ENCODE peak calls at places on chromosomes 2 and 18, in eight cellular contexts. One of them, this sample, is unnamed.
A peak's percentile ranks its signal among the peaks of the same experiment; 100 is the strongest.

GRCh38 chr2:24597181-24597870 is 106.3 kb downstream of the NCOA1 start:
- DNase-seq in GM13977: no peak
- DNase-seq in ovary: no peak
- DNase-seq in activated CD4-positive, alpha-beta T cell treated with anti-CD3 and anti-CD28 coated beads, Interleukin-2, amount 50 U/mL, for 48 hours: no peak
- DNase-seq in HT1080: no peak
- DNase-seq in activated T-helper 1 cell treated with anti-CD3 and anti-CD28 coated beads, Interleukin-2, amount 50 U/mL, for 16 hours: no peak
- DNase-seq in NCI-H1436: no peak
- DNase-seq in skeletal muscle cell: no peak
- DNase-seq in this sample: no peak

GRCh38 chr2:104702451-104702850 is 151.5 kb upstream of the POU3F3 start:
- DNase-seq in GM13977: no peak
- DNase-seq in skeletal muscle cell: no peak
- DNase-seq in activated CD4-positive, alpha-beta T cell treated with anti-CD3 and anti-CD28 coated beads, Interleukin-2, amount 50 U/mL, for 48 hours: no peak
- DNase-seq in NCI-H1436: no peak
- DNase-seq in ovary: no peak
- DNase-seq in activated T-helper 1 cell treated with anti-CD3 and anti-CD28 coated beads, Interleukin-2, amount 50 U/mL, for 16 hours: no peak
- DNase-seq in HT1080: no peak
- DNase-seq in this sample: no peak

GRCh38 chr2:237309011-237309410 is 105.0 kb downstream of the COL6A3 start:
- DNase-seq in ovary: no peak
- DNase-seq in activated T-helper 1 cell treated with anti-CD3 and anti-CD28 coated beads, Interleukin-2, amount 50 U/mL, for 16 hours: no peak
- DNase-seq in activated CD4-positive, alpha-beta T cell treated with anti-CD3 and anti-CD28 coated beads, Interleukin-2, amount 50 U/mL, for 48 hours: no peak
- DNase-seq in NCI-H1436: no peak
- DNase-seq in skeletal muscle cell: no peak
- DNase-seq in HT1080: no peak
- DNase-seq in GM13977: no peak
- DNase-seq in this sample: no peak

GRCh38 chr2:32553829-32554432 is 73.9 kb upstream of the TTC27 start:
- DNase-seq in ovary: no peak
- DNase-seq in HT1080: peak; percentile 14
- DNase-seq in activated CD4-positive, alpha-beta T cell treated with anti-CD3 and anti-CD28 coated beads, Interleukin-2, amount 50 U/mL, for 48 hours: no peak
- DNase-seq in GM13977: peak; percentile 61
- DNase-seq in activated T-helper 1 cell treated with anti-CD3 and anti-CD28 coated beads, Interleukin-2, amount 50 U/mL, for 16 hours: no peak
- DNase-seq in NCI-H1436: no peak
- DNase-seq in skeletal muscle cell: no peak
- DNase-seq in this sample: peak; percentile 13

GRCh38 chr18:26453370-26454030 is 94.9 kb downstream of the KCTD1 start:
- DNase-seq in activated T-helper 1 cell treated with anti-CD3 and anti-CD28 coated beads, Interleukin-2, amount 50 U/mL, for 16 hours: no peak
- DNase-seq in skeletal muscle cell: no peak
- DNase-seq in HT1080: no peak
- DNase-seq in NCI-H1436: no peak
- DNase-seq in ovary: no peak
- DNase-seq in activated CD4-positive, alpha-beta T cell treated with anti-CD3 and anti-CD28 coated beads, Interleukin-2, amount 50 U/mL, for 48 hours: no peak
- DNase-seq in GM13977: no peak
- DNase-seq in this sample: peak; percentile 50

GRCh38 chr2:207683879-207684627 is 27.4 kb upstream of the CCNYL1 start:
- DNase-seq in ovary: no peak
- DNase-seq in NCI-H1436: no peak
- DNase-seq in HT1080: peak; percentile 73
- DNase-seq in GM13977: no peak
- DNase-seq in skeletal muscle cell: peak; percentile 64
- DNase-seq in activated CD4-positive, alpha-beta T cell treated with anti-CD3 and anti-CD28 coated beads, Interleukin-2, amount 50 U/mL, for 48 hours: no peak
- DNase-seq in activated T-helper 1 cell treated with anti-CD3 and anti-CD28 coated beads, Interleukin-2, amount 50 U/mL, for 16 hours: no peak
- DNase-seq in this sample: no peak

GRCh38 chr18:72419914-72420313 is 124.2 kb downstream of the CBLN2 start:
- DNase-seq in skeletal muscle cell: no peak
- DNase-seq in activated T-helper 1 cell treated with anti-CD3 and anti-CD28 coated beads, Interleukin-2, amount 50 U/mL, for 16 hours: no peak
- DNase-seq in ovary: no peak
- DNase-seq in HT1080: peak; percentile 51
- DNase-seq in GM13977: no peak
- DNase-seq in activated CD4-positive, alpha-beta T cell treated with anti-CD3 and anti-CD28 coated beads, Interleukin-2, amount 50 U/mL, for 48 hours: no peak
- DNase-seq in NCI-H1436: no peak
- DNase-seq in this sample: no peak

GRCh38 chr2:156455366-156455975 is 19.3 kb downstream of the GPD2 start:
- DNase-seq in skeletal muscle cell: peak; percentile 43
- DNase-seq in HT1080: peak; percentile 61
- DNase-seq in activated T-helper 1 cell treated with anti-CD3 and anti-CD28 coated beads, Interleukin-2, amount 50 U/mL, for 16 hours: no peak
- DNase-seq in ovary: no peak
- DNase-seq in activated CD4-positive, alpha-beta T cell treated with anti-CD3 and anti-CD28 coated beads, Interleukin-2, amount 50 U/mL, for 48 hours: no peak
- DNase-seq in NCI-H1436: no peak
- DNase-seq in GM13977: no peak
- DNase-seq in this sample: no peak

GRCh38 chr2:62569907-62570793 is 64.2 kb upstream of the TMEM17 start:
- DNase-seq in ovary: peak; percentile 22
- DNase-seq in HT1080: no peak
- DNase-seq in activated T-helper 1 cell treated with anti-CD3 and anti-CD28 coated beads, Interleukin-2, amount 50 U/mL, for 16 hours: no peak
- DNase-seq in activated CD4-positive, alpha-beta T cell treated with anti-CD3 and anti-CD28 coated beads, Interleukin-2, amount 50 U/mL, for 48 hours: no peak
- DNase-seq in NCI-H1436: no peak
- DNase-seq in GM13977: no peak
- DNase-seq in skeletal muscle cell: no peak
- DNase-seq in this sample: no peak

GRCh38 chr2:42098571-42099430 is 51.0 kb downstream of the PKDCC start:
- DNase-seq in activated T-helper 1 cell treated with anti-CD3 and anti-CD28 coated beads, Interleukin-2, amount 50 U/mL, for 16 hours: no peak
- DNase-seq in activated CD4-positive, alpha-beta T cell treated with anti-CD3 and anti-CD28 coated beads, Interleukin-2, amount 50 U/mL, for 48 hours: no peak
- DNase-seq in HT1080: no peak
- DNase-seq in NCI-H1436: no peak
- DNase-seq in skeletal muscle cell: no peak
- DNase-seq in ovary: no peak
- DNase-seq in GM13977: no peak
- DNase-seq in this sample: no peak

GRCh38 chr2:151063271-151063670 is 198.4 kb downstream of the RBM43 start:
- DNase-seq in ovary: no peak
- DNase-seq in NCI-H1436: peak; percentile 87
- DNase-seq in activated CD4-positive, alpha-beta T cell treated with anti-CD3 and anti-CD28 coated beads, Interleukin-2, amount 50 U/mL, for 48 hours: no peak
- DNase-seq in GM13977: no peak
- DNase-seq in skeletal muscle cell: no peak
- DNase-seq in activated T-helper 1 cell treated with anti-CD3 and anti-CD28 coated beads, Interleukin-2, amount 50 U/mL, for 16 hours: no peak
- DNase-seq in HT1080: peak; percentile 22
- DNase-seq in this sample: peak; percentile 86

GRCh38 chr2:9095690-9096089 is 92.2 kb upstream of the MBOAT2 start:
- DNase-seq in ovary: peak; percentile 66
- DNase-seq in HT1080: no peak
- DNase-seq in skeletal muscle cell: no peak
- DNase-seq in activated CD4-positive, alpha-beta T cell treated with anti-CD3 and anti-CD28 coated beads, Interleukin-2, amount 50 U/mL, for 48 hours: no peak
- DNase-seq in GM13977: peak; percentile 12
- DNase-seq in activated T-helper 1 cell treated with anti-CD3 and anti-CD28 coated beads, Interleukin-2, amount 50 U/mL, for 16 hours: no peak
- DNase-seq in NCI-H1436: no peak
- DNase-seq in this sample: peak; percentile 65

GRCh38 chr2:173300458-173300857 is 54.2 kb upstream of the CDCA7 start:
- DNase-seq in activated T-helper 1 cell treated with anti-CD3 and anti-CD28 coated beads, Interleukin-2, amount 50 U/mL, for 16 hours: no peak
- DNase-seq in skeletal muscle cell: no peak
- DNase-seq in NCI-H1436: no peak
- DNase-seq in ovary: no peak
- DNase-seq in activated CD4-positive, alpha-beta T cell treated with anti-CD3 and anti-CD28 coated beads, Interleukin-2, amount 50 U/mL, for 48 hours: no peak
- DNase-seq in HT1080: no peak
- DNase-seq in GM13977: no peak
- DNase-seq in this sample: no peak

GRCh38 chr18:31042068-31042390 is 513 bp downstream of the DSC3 start:
- DNase-seq in ovary: no peak
- DNase-seq in GM13977: no peak
- DNase-seq in activated T-helper 1 cell treated with anti-CD3 and anti-CD28 coated beads, Interleukin-2, amount 50 U/mL, for 16 hours: no peak
- DNase-seq in HT1080: no peak
- DNase-seq in NCI-H1436: no peak
- DNase-seq in activated CD4-positive, alpha-beta T cell treated with anti-CD3 and anti-CD28 coated beads, Interleukin-2, amount 50 U/mL, for 48 hours: no peak
- DNase-seq in skeletal muscle cell: no peak
- DNase-seq in this sample: no peak

GRCh38 chr2:233476083-233476410 is 90.5 kb downstream of the USP40 start:
- DNase-seq in ovary: no peak
- DNase-seq in NCI-H1436: no peak
- DNase-seq in GM13977: no peak
- DNase-seq in skeletal muscle cell: no peak
- DNase-seq in activated CD4-positive, alpha-beta T cell treated with anti-CD3 and anti-CD28 coated beads, Interleukin-2, amount 50 U/mL, for 48 hours: no peak
- DNase-seq in HT1080: no peak
- DNase-seq in activated T-helper 1 cell treated with anti-CD3 and anti-CD28 coated beads, Interleukin-2, amount 50 U/mL, for 16 hours: no peak
- DNase-seq in this sample: no peak

GRCh38 chr2:44168684-44169154 is at the start of gene PPM1B:
- DNase-seq in activated CD4-positive, alpha-beta T cell treated with anti-CD3 and anti-CD28 coated beads, Interleukin-2, amount 50 U/mL, for 48 hours: peak; percentile 100
- DNase-seq in activated T-helper 1 cell treated with anti-CD3 and anti-CD28 coated beads, Interleukin-2, amount 50 U/mL, for 16 hours: peak; percentile 99
- DNase-seq in ovary: peak; percentile 99
- DNase-seq in HT1080: no peak
- DNase-seq in NCI-H1436: no peak
- DNase-seq in GM13977: no peak
- DNase-seq in skeletal muscle cell: no peak
- DNase-seq in this sample: no peak

GRCh38 chr18:48446582-48447225 is 37.5 kb upstream of the ZBTB7C start:
- DNase-seq in skeletal muscle cell: no peak
- DNase-seq in NCI-H1436: peak; percentile 61
- DNase-seq in HT1080: peak; percentile 72
- DNase-seq in activated T-helper 1 cell treated with anti-CD3 and anti-CD28 coated beads, Interleukin-2, amount 50 U/mL, for 16 hours: peak; percentile 44
- DNase-seq in activated CD4-positive, alpha-beta T cell treated with anti-CD3 and anti-CD28 coated beads, Interleukin-2, amount 50 U/mL, for 48 hours: peak; percentile 77
- DNase-seq in ovary: peak; percentile 88
- DNase-seq in GM13977: peak; percentile 70
- DNase-seq in this sample: peak; percentile 58

GRCh38 chr2:205822578-205822977 is 140.3 kb downstream of the NRP2 start:
- DNase-seq in NCI-H1436: no peak
- DNase-seq in GM13977: no peak
- DNase-seq in activated CD4-positive, alpha-beta T cell treated with anti-CD3 and anti-CD28 coated beads, Interleukin-2, amount 50 U/mL, for 48 hours: no peak
- DNase-seq in activated T-helper 1 cell treated with anti-CD3 and anti-CD28 coated beads, Interleukin-2, amount 50 U/mL, for 16 hours: no peak
- DNase-seq in ovary: no peak
- DNase-seq in skeletal muscle cell: peak; percentile 20
- DNase-seq in HT1080: peak; percentile 70
- DNase-seq in this sample: no peak

GRCh38 chr2:235811446-235812184 is 317.8 kb downstream of the AGAP1 start:
- DNase-seq in NCI-H1436: no peak
- DNase-seq in ovary: no peak
- DNase-seq in skeletal muscle cell: no peak
- DNase-seq in activated CD4-positive, alpha-beta T cell treated with anti-CD3 and anti-CD28 coated beads, Interleukin-2, amount 50 U/mL, for 48 hours: no peak
- DNase-seq in GM13977: no peak
- DNase-seq in HT1080: no peak
- DNase-seq in activated T-helper 1 cell treated with anti-CD3 and anti-CD28 coated beads, Interleukin-2, amount 50 U/mL, for 16 hours: no peak
- DNase-seq in this sample: no peak

GRCh38 chr2:2787301-2787907 is 456.3 kb upstream of the MYT1L start:
- DNase-seq in NCI-H1436: no peak
- DNase-seq in activated T-helper 1 cell treated with anti-CD3 and anti-CD28 coated beads, Interleukin-2, amount 50 U/mL, for 16 hours: no peak
- DNase-seq in HT1080: no peak
- DNase-seq in activated CD4-positive, alpha-beta T cell treated with anti-CD3 and anti-CD28 coated beads, Interleukin-2, amount 50 U/mL, for 48 hours: no peak
- DNase-seq in skeletal muscle cell: no peak
- DNase-seq in GM13977: no peak
- DNase-seq in ovary: no peak
- DNase-seq in this sample: no peak

GRCh38 chr2:77018219-77018618 is 504.0 kb downstream of the LRRTM4 start:
- DNase-seq in activated T-helper 1 cell treated with anti-CD3 and anti-CD28 coated beads, Interleukin-2, amount 50 U/mL, for 16 hours: no peak
- DNase-seq in activated CD4-positive, alpha-beta T cell treated with anti-CD3 and anti-CD28 coated beads, Interleukin-2, amount 50 U/mL, for 48 hours: no peak
- DNase-seq in ovary: no peak
- DNase-seq in NCI-H1436: no peak
- DNase-seq in HT1080: no peak
- DNase-seq in skeletal muscle cell: no peak
- DNase-seq in GM13977: no peak
- DNase-seq in this sample: no peak

GRCh38 chr2:143161982-143162837 is 33.0 kb downstream of the ARHGAP15 start:
- DNase-seq in activated CD4-positive, alpha-beta T cell treated with anti-CD3 and anti-CD28 coated beads, Interleukin-2, amount 50 U/mL, for 48 hours: peak; percentile 51
- DNase-seq in GM13977: no peak
- DNase-seq in ovary: peak; percentile 30
- DNase-seq in HT1080: peak; percentile 52
- DNase-seq in activated T-helper 1 cell treated with anti-CD3 and anti-CD28 coated beads, Interleukin-2, amount 50 U/mL, for 16 hours: peak; percentile 37
- DNase-seq in skeletal muscle cell: peak; percentile 33
- DNase-seq in NCI-H1436: peak; percentile 54
- DNase-seq in this sample: peak; percentile 86

GRCh38 chr18:22228930-22229329 is 59.5 kb downstream of the GATA6 start:
- DNase-seq in NCI-H1436: no peak
- DNase-seq in ovary: no peak
- DNase-seq in activated CD4-positive, alpha-beta T cell treated with anti-CD3 and anti-CD28 coated beads, Interleukin-2, amount 50 U/mL, for 48 hours: no peak
- DNase-seq in skeletal muscle cell: no peak
- DNase-seq in activated T-helper 1 cell treated with anti-CD3 and anti-CD28 coated beads, Interleukin-2, amount 50 U/mL, for 16 hours: no peak
- DNase-seq in GM13977: no peak
- DNase-seq in HT1080: peak; percentile 31
- DNase-seq in this sample: no peak

GRCh38 chr2:211664321-211664720 is 874.3 kb downstream of the ERBB4 start:
- DNase-seq in HT1080: no peak
- DNase-seq in GM13977: no peak
- DNase-seq in NCI-H1436: no peak
- DNase-seq in ovary: no peak
- DNase-seq in activated CD4-positive, alpha-beta T cell treated with anti-CD3 and anti-CD28 coated beads, Interleukin-2, amount 50 U/mL, for 48 hours: no peak
- DNase-seq in skeletal muscle cell: no peak
- DNase-seq in activated T-helper 1 cell treated with anti-CD3 and anti-CD28 coated beads, Interleukin-2, amount 50 U/mL, for 16 hours: no peak
- DNase-seq in this sample: no peak

GRCh38 chr2:149084924-149085795 is 46.7 kb downstream of the LYPD6B start:
- DNase-seq in activated CD4-positive, alpha-beta T cell treated with anti-CD3 and anti-CD28 coated beads, Interleukin-2, amount 50 U/mL, for 48 hours: no peak
- DNase-seq in HT1080: no peak
- DNase-seq in skeletal muscle cell: no peak
- DNase-seq in activated T-helper 1 cell treated with anti-CD3 and anti-CD28 coated beads, Interleukin-2, amount 50 U/mL, for 16 hours: no peak
- DNase-seq in ovary: no peak
- DNase-seq in NCI-H1436: no peak
- DNase-seq in GM13977: no peak
- DNase-seq in this sample: no peak

GRCh38 chr2:189613650-189614420 is 33.2 kb upstream of the SLC40A1 start:
- DNase-seq in HT1080: no peak
- DNase-seq in GM13977: no peak
- DNase-seq in skeletal muscle cell: no peak
- DNase-seq in activated T-helper 1 cell treated with anti-CD3 and anti-CD28 coated beads, Interleukin-2, amount 50 U/mL, for 16 hours: no peak
- DNase-seq in activated CD4-positive, alpha-beta T cell treated with anti-CD3 and anti-CD28 coated beads, Interleukin-2, amount 50 U/mL, for 48 hours: no peak
- DNase-seq in NCI-H1436: no peak
- DNase-seq in ovary: no peak
- DNase-seq in this sample: peak; percentile 41

GRCh38 chr2:224711381-224711780 is 4.8 kb downstream of the CCDC195 start:
- DNase-seq in NCI-H1436: no peak
- DNase-seq in activated CD4-positive, alpha-beta T cell treated with anti-CD3 and anti-CD28 coated beads, Interleukin-2, amount 50 U/mL, for 48 hours: no peak
- DNase-seq in activated T-helper 1 cell treated with anti-CD3 and anti-CD28 coated beads, Interleukin-2, amount 50 U/mL, for 16 hours: no peak
- DNase-seq in GM13977: no peak
- DNase-seq in skeletal muscle cell: no peak
- DNase-seq in HT1080: no peak
- DNase-seq in ovary: no peak
- DNase-seq in this sample: no peak

GRCh38 chr2:11777066-11777782 is 30.8 kb downstream of the LPIN1 start:
- DNase-seq in ovary: no peak
- DNase-seq in skeletal muscle cell: no peak
- DNase-seq in activated T-helper 1 cell treated with anti-CD3 and anti-CD28 coated beads, Interleukin-2, amount 50 U/mL, for 16 hours: no peak
- DNase-seq in GM13977: no peak
- DNase-seq in activated CD4-positive, alpha-beta T cell treated with anti-CD3 and anti-CD28 coated beads, Interleukin-2, amount 50 U/mL, for 48 hours: no peak
- DNase-seq in HT1080: no peak
- DNase-seq in NCI-H1436: no peak
- DNase-seq in this sample: no peak